ENCODE peak calls at places on chromosomes 6 and 20, in five cellular contexts. N is tibial nerve, P is HFF-Myc, O is fibroblast of villous mesenchyme, I is M059J. T is an unnamed sample.

GRCh38 chr6:71254323-71254722 is 34.3 kb upstream of the OGFRL1 start:
- DNase-seq in N (no peak), P (no peak), O (no peak), I (no peak), T (no peak)

GRCh38 chr6:49522710-49523593 is 23.2 kb downstream of the GLYATL3 start:
- DNase-seq in N (no peak), P (no peak), O (no peak), I (no peak), T (no peak)

GRCh38 chr20:10076126-10077080 is 41.6 kb downstream of the ANKEF1 start:
- DNase-seq in N (no peak), P (no peak), O (no peak), I (peak; percentile 70), T (no peak)

GRCh38 chr20:7171911-7172310 is 404.4 kb downstream of the BMP2 start:
- DNase-seq in N (no peak), P (no peak), O (peak; percentile 83), I (peak; percentile 56), T (no peak)

GRCh38 chr6:112282217-112282616 is 27.9 kb upstream of the LAMA4 start:
- DNase-seq in N (peak; percentile 57), P (peak; percentile 75), O (peak; percentile 86), I (peak; percentile 95), T (peak; percentile 72)

GRCh38 chr6:82237013-82237412 is 10.5 kb downstream of the IBTK start:
- DNase-seq in N (no peak), P (no peak), O (peak; percentile 17), I (peak; percentile 39), T (no peak)

GRCh38 chr6:127023001-127023778 is 95.3 kb upstream of the RSPO3 start:
- DNase-seq in N (no peak), P (no peak), O (no peak), I (no peak), T (no peak)

GRCh38 chr6:116764557-116764960 is 960 bp downstream of the FAM162B start:
- DNase-seq in N (no peak), P (no peak), O (peak; percentile 5), I (no peak), T (peak; percentile 5)

GRCh38 chr20:10324198-10324836 is 105.7 kb downstream of the SNAP25 start:
- DNase-seq in N (no peak), P (no peak), O (no peak), I (no peak), T (no peak)

GRCh38 chr6:145028144-145028818 is 707.0 kb downstream of the EPM2A start:
- DNase-seq in N (no peak), P (no peak), O (peak; percentile 30), I (peak; percentile 79), T (peak; percentile 3)

T was measured in thyroid gland.